ENCODE peak calls at places on chromosome 12, in four cellular contexts. M, T, W and U are unnamed samples.

GRCh38 chr12:118189761-118190181 is 53.8 kb downstream of the PEBP1 start:
- DNase-seq in M (peak; percentile 55), W (no peak), T (peak; percentile 66), U (no peak)

GRCh38 chr12:30696943-30697342 is 1.3 kb upstream of the IPO8 start:
- DNase-seq in M (no peak), W (no peak), T (no peak), U (no peak)

GRCh38 chr12:94460594-94460959 is 910 bp upstream of the CEP83 start:
- DNase-seq in M (no peak), W (no peak), T (no peak), U (no peak)

GRCh38 chr12:12224240-12224940 is 42.5 kb downstream of the LRP6 start:
- DNase-seq in T (peak; percentile 34), M (no peak), W (no peak), U (no peak)

GRCh38 chr12:2354151-2354991 is 301.6 kb downstream of the CACNA1C start:
- DNase-seq in W (peak; percentile 29), T (no peak), M (no peak), U (peak; percentile 4)

GRCh38 chr12:84159245-84159644 is 753.4 kb downstream of the SLC6A15 start:
- DNase-seq in T (peak; percentile 30), M (no peak), W (no peak), U (no peak)

GRCh38 chr12:47813491-47814196 is 6.1 kb downstream of the HDAC7 start:
- DNase-seq in W (peak; percentile 91), M (no peak), T (no peak), U (no peak)

GRCh38 chr12:120495723-120496352 is at the start of gene DYNLL1:
- DNase-seq in W (peak; percentile 98), T (peak; percentile 91), M (peak; percentile 94), U (peak; percentile 92)

GRCh38 chr12:130162267-130162666 is at the start of gene FZD10:
- DNase-seq in T (no peak), W (no peak), M (no peak), U (no peak)

GRCh38 chr12:120649442-120650248 is 9.2 kb downstream of the CABP1 start:
- DNase-seq in W (no peak), M (peak; percentile 6), T (no peak), U (no peak)

GRCh38 chr12:101107032-101107763 is 102.8 kb downstream of the SLC5A8 start:
- DNase-seq in T (no peak), M (no peak), W (no peak), U (no peak)

DNA sequence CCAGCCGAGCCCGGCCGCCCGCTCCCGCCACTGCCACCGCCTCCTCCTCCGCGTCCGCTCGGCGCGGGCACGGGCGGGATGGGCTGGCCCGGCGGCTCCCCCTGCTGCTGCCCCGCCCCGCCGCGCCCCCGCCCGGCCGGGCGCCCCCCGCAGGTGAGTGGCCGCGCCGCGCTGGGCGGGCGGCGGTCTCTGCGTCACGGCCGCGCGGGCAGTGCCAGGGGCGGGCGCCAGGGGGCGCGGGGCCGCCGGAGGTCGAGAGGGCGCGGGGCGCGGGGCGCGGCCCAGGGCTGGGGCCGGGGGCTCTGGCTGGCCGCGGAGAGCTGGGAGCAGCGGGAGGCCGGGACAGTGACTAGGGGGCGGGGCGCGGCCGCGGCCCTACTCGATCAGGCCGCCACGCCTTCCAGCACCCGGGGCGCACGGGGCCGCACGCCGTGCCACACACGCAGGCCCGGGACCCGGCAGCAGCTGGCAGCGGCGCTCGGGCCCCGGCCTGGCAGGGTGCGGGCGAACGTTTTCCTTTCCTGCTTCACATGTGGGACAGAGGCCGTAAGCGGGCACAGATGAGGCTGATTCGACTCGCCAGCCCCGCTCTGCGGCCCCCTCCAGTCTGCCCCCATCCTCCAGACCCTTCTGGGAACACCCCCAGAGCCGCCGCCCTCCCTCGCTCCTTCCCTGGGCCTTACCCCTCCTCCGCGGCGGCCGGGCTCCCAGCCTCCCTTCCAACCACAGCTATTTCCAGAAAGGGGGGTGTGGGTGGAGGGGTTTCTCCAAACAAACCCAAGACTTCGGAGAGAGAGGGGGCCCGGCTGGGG is 2.4 kb upstream of the TNS2 start:
- DNase-seq in M (peak; percentile 56), T (no peak), W (peak; percentile 66), U (no peak)
- TF ChIP-seq CTCF in M (peak; percentile 46), T (no peak), W (peak; percentile 13), U (peak; percentile 31)

GRCh38 chr12:52217223-52217622 is 15.8 kb upstream of the KRT7 start:
- DNase-seq in T (no peak), W (no peak), M (no peak), U (no peak)
- TF ChIP-seq CTCF in T (no peak), W (no peak), M (no peak), U (no peak)

GRCh38 chr12:114512351-114512750 is 106.4 kb upstream of the TBX5 start:
- DNase-seq in T (no peak), W (peak; percentile 10), M (no peak), U (no peak)
- TF ChIP-seq CTCF in T (no peak), W (no peak), M (no peak), U (no peak)

GRCh38 chr12:87430444-87430843 is 598.8 kb downstream of the C12orf50 start:
- DNase-seq in T (no peak), M (no peak), W (no peak), U (no peak)
- TF ChIP-seq CTCF in T (no peak), M (no peak), W (no peak), U (no peak)

GRCh38 chr12:96014932-96015599 is 18.9 kb upstream of the HAL start:
- DNase-seq in W (no peak), M (no peak), T (no peak), U (no peak)

GRCh38 chr12:96020314-96021003 is 14.9 kb downstream of the LTA4H start:
- DNase-seq in M (no peak), T (no peak), W (peak; percentile 49), U (no peak)

DNA sequence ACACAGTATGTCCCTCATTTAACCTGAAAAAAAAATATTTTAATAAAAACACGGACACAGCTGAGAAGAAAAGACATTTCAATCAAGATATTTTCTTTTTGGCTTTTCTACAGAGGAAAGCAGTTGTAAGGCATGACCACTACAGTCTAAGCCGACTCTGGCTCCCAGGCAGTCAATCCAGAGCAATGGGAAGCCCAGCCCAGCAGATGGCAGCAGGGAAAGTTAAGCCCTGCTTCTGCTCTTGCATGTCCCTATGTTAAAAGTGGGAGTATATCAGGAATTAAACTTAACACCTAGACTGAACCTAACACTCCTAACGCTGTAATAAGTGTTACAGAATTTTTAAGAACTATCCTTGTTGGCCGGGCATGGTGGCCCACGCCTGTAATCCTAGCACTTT is 19.5 kb upstream of the HAL start:
- DNase-seq in W (peak; percentile 43), T (no peak), M (peak; percentile 25), U (no peak)
- TF ChIP-seq CTCF in W (peak; percentile 39), T (peak; percentile 56), M (peak; percentile 53), U (peak; percentile 13)

DNA sequence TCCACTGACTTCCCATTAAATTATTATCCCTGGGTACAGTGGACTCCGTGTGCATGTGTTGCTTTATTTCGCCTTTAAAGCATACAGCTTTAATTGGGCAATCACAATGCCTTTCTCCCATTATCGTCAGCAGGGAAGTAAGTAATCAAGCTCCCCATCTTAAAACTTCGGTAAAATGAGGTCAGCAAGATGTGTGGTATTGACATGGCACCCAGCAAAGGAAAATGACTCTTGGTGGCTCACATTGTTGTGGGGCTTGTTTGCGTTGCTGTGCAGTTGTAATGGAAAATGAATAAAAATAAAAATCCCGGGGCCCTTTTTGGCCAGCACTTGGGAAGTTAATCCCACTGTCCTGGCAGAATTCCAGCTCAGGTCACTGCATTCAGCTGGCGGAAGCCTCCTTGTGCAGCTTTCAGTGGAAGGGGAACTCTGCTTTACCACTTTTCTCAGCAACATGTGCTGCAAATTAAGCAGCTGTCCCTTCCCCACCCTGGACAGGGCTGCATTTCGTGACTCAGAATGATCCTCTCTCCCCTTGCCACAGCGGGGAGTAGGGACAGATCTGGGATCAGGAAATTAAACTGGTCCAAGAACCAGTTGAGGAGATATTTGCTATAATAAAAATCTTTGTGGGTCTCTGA is 13.9 kb upstream of the ATP2A2 start:
- DNase-seq in M (peak; percentile 77), T (no peak), W (no peak), U (no peak)
- TF ChIP-seq CTCF in M (no peak), T (no peak), W (no peak), U (no peak)

GRCh38 chr12:9632766-9633165 is 25.1 kb upstream of the KLRB1 start:
- DNase-seq in W (no peak), M (no peak), T (no peak), U (no peak)
- TF ChIP-seq CTCF in W (no peak), M (no peak), T (no peak), U (no peak)

DNA sequence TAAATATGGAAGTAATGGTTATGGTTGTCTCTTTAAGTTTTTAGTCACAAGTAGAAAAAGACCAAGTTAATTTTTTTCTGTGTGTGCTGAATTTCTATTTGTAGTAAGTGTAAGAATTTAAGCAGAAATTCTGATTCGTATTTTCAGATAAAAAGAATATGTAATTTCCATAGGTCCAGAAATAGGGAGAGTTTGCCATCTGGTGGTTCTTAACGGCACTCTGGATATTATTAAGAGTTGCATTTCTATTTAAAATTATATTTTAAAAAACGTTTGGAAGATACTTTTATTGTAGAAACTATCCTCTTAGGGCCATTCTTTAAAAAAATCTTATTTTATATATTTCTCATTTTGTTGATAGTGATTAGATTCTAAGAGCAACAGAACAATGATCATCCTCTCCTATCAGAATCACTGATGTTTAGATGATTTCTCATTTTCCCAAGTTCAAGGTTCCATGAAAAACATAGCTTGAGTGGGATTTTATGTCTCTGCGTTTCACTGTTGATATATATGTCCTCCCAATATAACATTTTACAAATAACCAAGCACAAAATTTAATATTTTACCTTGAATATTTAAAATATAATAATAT is 88.3 kb downstream of the LRRK2 start:
- DNase-seq in M (peak; percentile 9), W (peak; percentile 47), T (no peak), U (no peak)
- TF ChIP-seq CTCF in M (peak; percentile 76), W (peak; percentile 42), T (peak; percentile 53), U (peak; percentile 29)

GRCh38 chr12:102513739-102514138 is 33.4 kb upstream of the IGF1 start:
- DNase-seq in M (no peak), W (no peak), T (no peak), U (no peak)
- TF ChIP-seq CTCF in M (peak; percentile 55), W (no peak), T (peak; percentile 36), U (no peak)

GRCh38 chr12:83140135-83140534 is 453.4 kb downstream of the TMTC2 start:
- DNase-seq in T (no peak), W (no peak), M (no peak), U (no peak)
- TF ChIP-seq CTCF in T (no peak), W (no peak), M (no peak), U (no peak)